ENCODE peak calls at places on chromosomes 3 and 15, in four cellular contexts. J, R, L and P are unnamed samples.
A peak's percentile ranks its signal among the peaks of the same experiment; 100 is the strongest.

GRCh38 chr3:160695906-160696305 is 18.9 kb downstream of the ARL14 start:
- DNase-seq in L (no peak), J (no peak), R (no peak), P (no peak)

GRCh38 chr15:74200394-74200793 is 2.2 kb downstream of the STRA6 start:
- DNase-seq in R (peak; percentile 15), J (peak; percentile 77), L (no peak), P (no peak)

GRCh38 chr3:136772709-136773108 is 20.5 kb upstream of the STAG1 start:
- DNase-seq in J (no peak), L (no peak), R (no peak), P (no peak)

GRCh38 chr3:113626513-113627371 is 69.7 kb downstream of the USF3 start:
- DNase-seq in R (peak; percentile 36), J (peak; percentile 82), L (no peak), P (no peak)

GRCh38 chr3:10205461-10206165 is 40.9 kb downstream of the IRAK2 start:
- DNase-seq in J (no peak), R (no peak), L (no peak), P (no peak)

GRCh38 chr15:55737373-55737772 is 5.6 kb downstream of the PRTG start:
- DNase-seq in L (no peak), J (no peak), R (no peak), P (no peak)

GRCh38 chr3:152581941-152582340 is 253.0 kb upstream of the P2RY1 start:
- DNase-seq in R (no peak), J (no peak), L (no peak), P (no peak)

GRCh38 chr3:114852974-114853373 is 294.1 kb downstream of the ZBTB20 start:
- DNase-seq in L (no peak), R (no peak), J (no peak), P (no peak)

GRCh38 chr3:182861345-182861744 is 68.0 kb downstream of the ATP11B start:
- DNase-seq in R (no peak), L (no peak), J (no peak), P (no peak)

GRCh38 chr3:143847787-143848631 is at the start of gene SLC9A9:
- DNase-seq in L (peak; percentile 53), J (no peak), R (no peak), P (no peak)

GRCh38 chr3:133380481-133381225 is 19.2 kb upstream of the BFSP2 start:
- DNase-seq in R (no peak), L (no peak), J (no peak), P (no peak)

GRCh38 chr15:63021031-63021430 is 21.5 kb upstream of the TPM1 start:
- DNase-seq in L (no peak), R (no peak), J (no peak), P (no peak)
- H3K27ac ChIP-seq in L (no peak overlapping the region), R (no peak overlapping the region), J (no peak overlapping the region), P (no peak overlapping the region)

DNA sequence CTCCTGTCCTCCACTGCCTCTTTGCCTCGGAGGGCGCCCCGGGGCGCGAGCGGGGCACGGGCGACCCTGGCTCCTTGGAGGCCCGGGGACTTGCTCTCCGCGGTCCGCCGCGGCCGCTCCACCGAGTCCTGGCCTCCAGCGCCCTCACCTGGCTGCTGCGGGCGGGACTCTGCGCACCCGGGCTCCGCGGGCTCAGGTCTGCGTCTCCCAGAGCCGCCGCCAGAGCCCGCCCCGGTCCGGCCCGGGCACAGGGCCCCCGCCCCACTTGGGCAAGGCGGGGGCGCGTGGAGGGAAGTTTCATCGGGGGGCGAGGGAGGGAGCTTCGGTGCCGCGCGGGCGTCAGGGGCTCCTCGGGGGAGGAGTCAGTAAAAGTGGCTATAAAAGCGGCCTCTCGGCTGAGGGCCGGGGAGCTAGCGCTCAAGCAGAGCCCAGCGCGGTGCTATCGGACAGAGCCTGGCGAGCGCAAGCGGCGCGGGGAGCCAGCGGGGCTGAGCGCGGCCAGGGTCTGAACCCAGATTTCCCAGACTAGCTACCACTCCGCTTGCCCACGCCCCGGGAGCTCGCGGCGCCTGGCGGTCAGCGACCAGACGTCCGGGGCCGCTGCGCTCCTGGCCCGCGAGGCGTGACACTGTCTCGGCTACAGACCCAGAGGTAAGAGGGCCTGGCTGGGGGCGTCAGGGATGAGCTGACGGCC is at the start of gene CEMIP:
- DNase-seq in J (peak; percentile 85), R (no peak), L (peak; percentile 0), P (no peak)
- H3K4me3 ChIP-seq in J (peak within 1 kb of the TSS; percentile 54), R (no peak within 1 kb of the TSS), L (no peak within 1 kb of the TSS), P (no peak within 1 kb of the TSS)

DNA sequence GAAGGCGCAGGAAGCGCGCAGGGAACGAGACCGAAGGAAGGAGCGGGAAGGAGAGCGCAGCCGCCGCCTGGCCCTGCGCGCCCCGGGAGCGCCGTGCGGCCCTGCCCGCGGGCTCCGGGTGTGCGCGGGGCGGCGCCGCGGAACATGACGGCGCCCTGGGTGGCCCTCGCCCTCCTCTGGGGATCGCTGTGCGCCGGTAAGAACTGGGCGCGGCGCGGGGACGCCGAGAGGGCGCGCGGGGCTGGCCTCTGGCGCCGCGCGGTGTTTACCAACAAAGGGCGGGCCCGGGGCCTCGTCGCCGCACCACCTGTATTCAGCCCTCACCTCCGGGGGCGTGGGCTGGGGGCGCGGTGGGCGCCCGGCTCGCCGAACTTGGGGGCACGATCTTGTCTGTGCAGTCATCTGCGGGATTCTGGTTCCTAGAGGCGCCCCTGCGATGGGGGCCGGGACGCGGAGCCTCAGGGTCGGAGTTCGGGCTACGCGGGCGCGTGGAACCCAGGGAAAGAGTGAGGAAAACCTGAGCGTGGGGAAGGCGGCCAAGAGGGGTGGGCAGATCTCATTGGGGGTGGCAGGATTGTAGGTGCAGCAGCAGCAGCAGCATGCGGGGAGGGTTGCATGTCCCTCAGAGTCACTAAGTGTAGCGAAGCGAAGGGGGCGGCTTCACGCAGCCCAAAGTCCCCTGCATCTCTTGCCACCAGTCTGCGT is 641 bp downstream of the ACVR2B start:
- DNase-seq in R (no peak), L (peak; percentile 40), J (no peak), P (no peak)
- H3K27ac ChIP-seq in R (peak overlapping the region; percentile 14), L (no peak overlapping the region), J (peak overlapping the region; percentile 91), P (peak overlapping the region; percentile 55)

GRCh38 chr3:148789156-148789555 is 38.5 kb upstream of the CPB1 start:
- DNase-seq in R (no peak), L (no peak), J (no peak), P (no peak)
- H3K4me3 ChIP-seq in R (no peak overlapping the region), L (no peak overlapping the region), J (no peak overlapping the region), P (no peak overlapping the region)

GRCh38 chr3:141083831-141084624 is 32.9 kb downstream of the SPSB4 start:
- DNase-seq in R (no peak), J (no peak), L (no peak), P (no peak)
- H3K27ac ChIP-seq in R (no peak overlapping the region), J (no peak overlapping the region), L (no peak overlapping the region), P (no peak overlapping the region)

DNA sequence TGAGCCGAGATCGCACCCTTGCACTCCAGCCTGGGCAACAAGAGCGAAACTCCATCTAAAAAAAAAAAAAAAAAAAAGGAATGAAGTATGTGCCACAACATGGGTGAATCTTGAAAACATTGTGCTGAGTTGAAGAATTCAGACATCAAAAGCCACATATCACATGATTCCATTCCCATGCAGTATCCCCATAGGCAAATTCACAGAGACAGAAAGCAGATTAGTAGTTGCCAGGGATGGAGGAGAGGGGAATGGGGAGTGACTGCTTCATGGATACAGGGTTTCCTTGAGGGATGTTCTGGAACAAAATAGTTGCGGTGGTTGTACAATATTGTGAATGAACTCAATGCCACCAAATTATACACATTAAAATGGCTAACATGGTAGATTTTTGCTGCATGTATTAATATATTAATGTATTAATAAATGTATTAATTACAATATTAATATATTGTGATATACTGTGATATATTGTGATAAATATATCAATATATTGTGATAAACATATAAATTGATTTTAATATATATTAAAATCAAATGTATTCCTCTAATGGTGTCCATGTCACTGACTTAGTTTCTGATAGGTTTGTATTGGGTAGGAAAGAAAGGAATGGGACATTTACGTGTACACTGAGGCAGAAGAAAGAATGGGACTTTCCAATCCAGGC is 34.9 kb downstream of the SMAD3 start:
- DNase-seq in R (no peak), J (no peak), L (no peak), P (no peak)
- H3K4me3 ChIP-seq in R (no peak overlapping the region), J (no peak overlapping the region), L (peak overlapping the region; percentile 72), P (no peak overlapping the region)

GRCh38 chr15:99706557-99707303 is 26.5 kb downstream of the LYSMD4 start:
- DNase-seq in J (no peak), R (no peak), L (peak; percentile 22), P (peak; percentile 21)

GRCh38 chr15:99708563-99708962 is 24.7 kb downstream of the LYSMD4 start:
- DNase-seq in J (peak; percentile 91), R (no peak), L (no peak), P (no peak)

GRCh38 chr15:99711685-99712084 is 21.6 kb downstream of the LYSMD4 start:
- DNase-seq in R (no peak), J (no peak), L (no peak), P (no peak)

GRCh38 chr15:99707481-99708270 is 25.6 kb downstream of the LYSMD4 start:
- DNase-seq in J (no peak), R (no peak), L (peak; percentile 24), P (no peak)

GRCh38 chr15:99709243-99709986 is 23.8 kb downstream of the LYSMD4 start:
- DNase-seq in L (no peak), R (no peak), J (no peak), P (no peak)
- H3K27ac ChIP-seq in L (no peak overlapping the region), R (no peak overlapping the region), J (peak overlapping the region; percentile 68), P (no peak overlapping the region)